ENCODE peak calls at places on chromosomes 5 and 9, in nine cellular contexts. Z is H1, Q is GM12878, I is stomach, L is transverse colon, N is HepG2, V is sigmoid colon, P is SK-N-SH, W is K562. X is an unnamed sample.

GRCh38 chr5:179275941-179276837 is 69.1 kb downstream of the ADAMTS2 start:
- DNase-seq in Z (no peak), Q (no peak), I (peak; percentile 44), L (peak; percentile 59), N (peak; percentile 26), V (peak; percentile 94), P (no peak), W (peak; percentile 46), X (peak; percentile 40)

GRCh38 chr5:30041831-30042385 is 1151.6 kb upstream of the CDH6 start:
- DNase-seq in Z (no peak), Q (no peak), I (no peak), L (no peak), N (no peak), V (no peak), P (no peak), W (no peak), X (peak; percentile 32)

GRCh38 chr9:120378680-120379079 is 201.3 kb downstream of the CDK5RAP2 start:
- DNase-seq in Z (no peak), Q (no peak), I (no peak), L (no peak), N (no peak), V (peak; percentile 10), P (no peak), W (no peak), X (no peak)

GRCh38 chr9:72442212-72442607 is 77.2 kb upstream of the ZFAND5 start:
- DNase-seq in Z (no peak), Q (no peak), I (no peak), L (no peak), N (peak; percentile 41), V (no peak), P (no peak), W (no peak), X (no peak)

GRCh38 chr5:138448481-138449398 is 9.9 kb downstream of the REEP2 start:
- DNase-seq in Z (no peak), Q (no peak), I (no peak), L (no peak), N (no peak), V (no peak), P (peak; percentile 62), W (no peak), X (no peak)

GRCh38 chr5:7392401-7393024 is 3.4 kb upstream of the ADCY2 start:
- DNase-seq in Z (peak; percentile 39), Q (no peak), I (no peak), L (no peak), N (peak; percentile 6), V (no peak), P (peak; percentile 30), W (peak; percentile 34), X (no peak)

GRCh38 chr5:112628219-112628618 is 109.5 kb upstream of the APC start:
- DNase-seq in Z (no peak), Q (no peak), I (no peak), L (no peak), N (no peak), V (no peak), P (no peak), W (no peak), X (no peak)

GRCh38 chr5:32814620-32815019 is 103.5 kb downstream of the NPR3 start:
- DNase-seq in Z (no peak), Q (no peak), I (no peak), L (no peak), N (no peak), V (no peak), P (no peak), W (no peak), X (no peak)

GRCh38 chr5:9207820-9208418 is 338.0 kb downstream of the SEMA5A start:
- DNase-seq in Z (no peak), Q (no peak), I (no peak), L (no peak), N (peak; percentile 34), V (no peak), P (peak; percentile 32), W (peak; percentile 68), X (no peak)

GRCh38 chr5:139688712-139689413 is 40.7 kb downstream of the CXXC5 start:
- DNase-seq in Z (no peak), Q (no peak), I (no peak), L (no peak), N (no peak), V (no peak), P (peak; percentile 75), W (no peak), X (no peak)

GRCh38 chr5:956178-956761 is 52.3 kb upstream of the NKD2 start:
- DNase-seq in Z (no peak), Q (no peak), I (no peak), L (no peak), N (no peak), V (no peak), P (peak; percentile 2), W (no peak), X (peak; percentile 62)

GRCh38 chr5:958701-959571 is 49.7 kb upstream of the NKD2 start:
- DNase-seq in Z (no peak), Q (no peak), I (peak; percentile 59), L (peak; percentile 27), N (peak; percentile 75), V (no peak), P (peak; percentile 43), W (peak; percentile 37), X (peak; percentile 42)

GRCh38 chr5:959581-960531 is 48.7 kb upstream of the NKD2 start:
- DNase-seq in Z (no peak), Q (no peak), I (no peak), L (no peak), N (no peak), V (no peak), P (peak; percentile 29), W (no peak), X (peak; percentile 64)

GRCh38 chr5:957730-958485 is 50.7 kb upstream of the NKD2 start:
- DNase-seq in Z (no peak), Q (no peak), I (no peak), L (no peak), N (no peak), V (no peak), P (peak; percentile 41), W (no peak), X (peak; percentile 60)

DNA sequence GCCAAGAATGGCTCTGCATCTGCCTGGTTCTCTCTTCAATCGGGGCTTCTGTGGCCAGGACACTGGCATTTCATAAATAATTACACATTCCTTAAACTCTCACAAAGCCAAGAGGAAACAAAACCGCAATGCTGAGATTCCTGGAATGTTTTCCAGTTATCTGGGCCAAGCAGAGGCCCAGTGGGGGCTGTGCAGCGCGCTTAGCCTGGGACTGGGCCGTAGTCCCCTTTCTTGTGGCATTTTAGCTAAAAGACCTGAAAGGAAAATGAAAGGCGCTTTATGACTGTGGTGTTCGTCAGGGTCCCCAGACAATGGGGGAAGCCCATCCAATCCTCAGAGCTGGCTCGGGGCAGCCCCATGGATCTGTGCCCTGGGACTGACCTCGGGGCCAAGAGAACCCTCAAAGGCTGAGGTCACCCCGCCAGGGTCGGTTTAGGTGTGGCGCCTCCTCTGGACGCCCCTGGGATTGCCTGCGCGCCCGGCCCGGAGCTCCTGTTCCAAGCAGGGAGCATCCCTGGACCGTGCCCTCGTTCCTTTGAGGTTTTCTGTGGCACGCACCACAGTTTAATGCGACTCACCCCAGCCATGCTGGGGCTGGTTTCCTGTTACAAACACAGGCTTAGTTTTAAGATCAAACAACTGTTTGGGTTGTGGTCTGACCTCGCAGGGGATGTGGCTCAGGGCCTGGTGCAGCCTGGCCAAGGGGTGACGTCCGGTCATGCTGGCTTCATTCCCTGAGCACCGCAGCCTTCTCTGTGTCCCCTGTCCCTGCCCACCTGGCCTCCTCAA is 51.5 kb upstream of the NKD2 start:
- DNase-seq in Z (no peak), Q (no peak), I (no peak), L (no peak), N (peak; percentile 77), V (no peak), P (peak; percentile 28), W (no peak), X (no peak)
- TF ChIP-seq POLR2AphosphoS5 in Z (no peak), Q (no peak), I (no peak), L (no peak), N (no peak), V (no peak), P (peak; percentile 34), W (no peak), X (peak; percentile 11)

GRCh38 chr9:136606687-136607333 is 55.9 kb upstream of the EGFL7 start:
- DNase-seq in Z (no peak), Q (no peak), I (no peak), L (peak; percentile 76), N (no peak), V (no peak), P (no peak), W (peak; percentile 41), X (peak; percentile 73)

GRCh38 chr9:136605966-136606365 is 56.8 kb upstream of the EGFL7 start:
- DNase-seq in Z (no peak), Q (no peak), I (peak; percentile 73), L (no peak), N (no peak), V (peak; percentile 90), P (no peak), W (no peak), X (peak; percentile 60)

GRCh38 chr9:136609160-136609475 is 53.6 kb upstream of the EGFL7 start:
- DNase-seq in Z (no peak), Q (no peak), I (no peak), L (no peak), N (no peak), V (no peak), P (no peak), W (no peak), X (peak; percentile 56)

GRCh38 chr9:136608331-136609159 is 54.2 kb upstream of the EGFL7 start:
- DNase-seq in Z (no peak), Q (no peak), I (no peak), L (no peak), N (no peak), V (no peak), P (no peak), W (no peak), X (peak; percentile 61)

GRCh38 chr9:136607334-136607919 is 55.3 kb upstream of the EGFL7 start:
- DNase-seq in Z (no peak), Q (no peak), I (no peak), L (no peak), N (no peak), V (no peak), P (no peak), W (no peak), X (peak; percentile 62)
- TF ChIP-seq EP300 in Z (no peak), Q (no peak), I (no peak), L (no peak), N (no peak), V (no peak), P (no peak), W (no peak), X (no peak)

GRCh38 chr5:77209495-77210090 is 887 bp upstream of the PDE8B start:
- DNase-seq in Z (no peak), Q (no peak), I (no peak), L (no peak), N (no peak), V (no peak), P (no peak), W (no peak), X (no peak)
- H3K27me3 ChIP-seq in Z (peaks cover 51% of the 10 kb centered on the region), Q (peaks cover 13% of the 10 kb centered on the region), I (peaks cover 38% of the 10 kb centered on the region), L (peaks cover 59% of the 10 kb centered on the region), N (peaks cover 5% of the 10 kb centered on the region), V (peaks cover 8% of the 10 kb centered on the region), P (peaks cover 37% of the 10 kb centered on the region), W (peaks cover 26% of the 10 kb centered on the region), X (peaks cover 16% of the 10 kb centered on the region)

DNA sequence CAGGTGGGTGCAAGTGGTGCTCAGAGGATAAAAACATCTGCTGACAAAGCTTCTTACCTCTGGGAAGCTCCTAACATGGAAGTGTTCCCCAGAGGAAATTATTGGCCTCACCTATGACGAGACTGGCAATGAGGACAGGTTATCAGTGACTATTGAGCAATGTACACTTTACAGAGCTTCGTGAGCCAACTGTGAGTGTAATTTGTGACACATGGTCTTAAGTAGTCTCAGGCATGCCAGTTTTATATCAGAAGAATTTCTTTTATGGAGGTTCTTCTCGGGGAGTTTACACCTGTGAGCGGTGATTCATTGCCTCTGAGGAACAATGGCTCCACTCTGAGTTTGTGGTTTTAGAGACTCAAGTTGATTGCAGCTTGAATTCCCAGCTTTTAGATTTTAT is 11.3 kb downstream of the ANKDD1B start:
- DNase-seq in Z (no peak), Q (no peak), I (peak; percentile 41), L (peak; percentile 38), N (no peak), V (no peak), P (no peak), W (no peak), X (no peak)
- TF ChIP-seq POLR2AphosphoS5 in Z (no peak), Q (no peak), I (no peak), L (no peak), N (no peak), V (no peak), P (no peak), W (no peak), X (peak; percentile 73)

X was measured in upper lobe of left lung.